ENCODE peak calls at places on chromosome X, in seven cellular contexts. V is nucleus accumbens; D is kidney; E is right cardiac atrium; U is activated CD4-positive, alpha-beta T cell treated with anti-CD3 and anti-CD28 coated beads, Interleukin-2, amount 10 ng/mL, durations not matched to agents 24 days and 14 days; O is AG08395; Z is sciatic nerve. G is an unnamed sample.

GRCh38 chrX:34631826-34632225 is 25.3 kb downstream of the TMEM47 start:
- DNase-seq in Z (no peak), O (no peak), V (no peak), E (no peak), U (no peak), D (no peak), G (no peak)

GRCh38 chrX:138710311-138710791 is 1.2 kb downstream of the FGF13 start:
- DNase-seq in E (no peak), D (peak; percentile 59), Z (no peak), U (no peak), O (no peak), V (no peak), G (no peak)

GRCh38 chrX:150085881-150086280 is 147.6 kb upstream of the EOLA2 start:
- DNase-seq in Z (no peak), D (no peak), V (no peak), U (no peak), E (no peak), O (no peak), G (no peak)

GRCh38 chrX:13597928-13598327 is 28.5 kb downstream of the EGFL6 start:
- DNase-seq in O (peak; percentile 2), E (no peak), Z (no peak), V (no peak), U (no peak), D (no peak), G (no peak)

GRCh38 chrX:74242050-74242449 is 61.9 kb upstream of the ZCCHC13 start:
- DNase-seq in O (peak; percentile 48), U (no peak), Z (no peak), V (no peak), D (no peak), E (no peak), G (no peak)

GRCh38 chrX:22629105-22629725 is 356.5 kb downstream of the CBLL2 start:
- DNase-seq in E (no peak), U (no peak), Z (no peak), D (no peak), V (no peak), O (no peak), G (no peak)

GRCh38 chrX:73581002-73581628 is 18.1 kb downstream of the CHIC1 start:
- DNase-seq in D (no peak), E (no peak), V (no peak), U (no peak), Z (no peak), O (no peak), G (no peak)

GRCh38 chrX:42366181-42366580 is 411.8 kb downstream of the PPP1R2C start:
- DNase-seq in D (no peak), V (no peak), U (no peak), Z (no peak), O (no peak), E (no peak), G (no peak)

GRCh38 chrX:132631579-132632232 is 142.9 kb upstream of the MBNL3 start:
- DNase-seq in E (no peak), Z (no peak), O (peak; percentile 57), D (no peak), V (no peak), U (peak; percentile 54), G (no peak)

G was measured in GM12892.